ENCODE peak calls at places on chromosomes 2 and 18, in four cellular contexts. I is kidney epithelial cell, F is BJ, C is fibroblast of pulmonary artery. M is an unnamed sample.

GRCh38 chr2:225526731-225527427 is 127.4 kb downstream of the NYAP2 start:
- DNase-seq in I (no peak), F (no peak), C (no peak), M (no peak)

GRCh38 chr2:171762879-171763573 is 75.8 kb downstream of the DYNC1I2 start:
- DNase-seq in I (no peak), F (no peak), C (peak), M (peak)

GRCh38 chr18:65409266-65409665 is 341.5 kb upstream of the CDH7 start:
- DNase-seq in I (no peak), F (no peak), C (no peak), M (no peak)

GRCh38 chr2:113217455-113218282 is 43.9 kb downstream of the PSD4 start:
- DNase-seq in I (no peak), F (no peak), C (no peak), M (peak)

GRCh38 chr2:165903406-165903805 is 50.2 kb downstream of the TTC21B start:
- DNase-seq in I (no peak), F (no peak), C (no peak), M (no peak)

GRCh38 chr2:181575024-181575649 is 81.8 kb downstream of the CERKL start:
- DNase-seq in I (no peak), F (no peak), C (no peak), M (no peak)

GRCh38 chr2:195613922-195614321 is 43.1 kb upstream of the SLC39A10 start:
- DNase-seq in I (peak), F (peak), C (peak), M (peak)

GRCh38 chr2:152815634-152816257 is 97.3 kb downstream of the ARL6IP6 start:
- DNase-seq in I (no peak), F (no peak), C (no peak), M (no peak)

GRCh38 chr2:99470957-99471356 is 18.9 kb downstream of the REV1 start:
- DNase-seq in I (no peak), F (no peak), C (no peak), M (no peak)

GRCh38 chr2:118322381-118322780 is 234.1 kb downstream of the INSIG2 start:
- DNase-seq in I (no peak), F (no peak), C (no peak), M (no peak)

GRCh38 chr2:172600644-172601043 is 44.8 kb downstream of the PDK1 start:
- DNase-seq in I (no peak), F (no peak), C (no peak), M (peak)

GRCh38 chr2:149049142-149049541 is 10.6 kb downstream of the LYPD6B start:
- DNase-seq in I (no peak), F (no peak), C (no peak), M (no peak)

GRCh38 chr2:217822296-217823252 is 180.2 kb downstream of the TNS1 start:
- DNase-seq in I (peak), F (no peak), C (peak), M (no peak)

GRCh38 chr2:178426388-178426787 is 24.6 kb downstream of the PRKRA start:
- DNase-seq in I (no peak), F (no peak), C (peak), M (peak)

GRCh38 chr2:234512884-234513669 is 16.2 kb upstream of the ARL4C start:
- DNase-seq in I (no peak), F (no peak), C (peak), M (no peak)

GRCh38 chr2:217949448-217949847 is 53.3 kb downstream of the TNS1 start:
- DNase-seq in I (no peak), F (no peak), C (no peak), M (no peak)

DNA sequence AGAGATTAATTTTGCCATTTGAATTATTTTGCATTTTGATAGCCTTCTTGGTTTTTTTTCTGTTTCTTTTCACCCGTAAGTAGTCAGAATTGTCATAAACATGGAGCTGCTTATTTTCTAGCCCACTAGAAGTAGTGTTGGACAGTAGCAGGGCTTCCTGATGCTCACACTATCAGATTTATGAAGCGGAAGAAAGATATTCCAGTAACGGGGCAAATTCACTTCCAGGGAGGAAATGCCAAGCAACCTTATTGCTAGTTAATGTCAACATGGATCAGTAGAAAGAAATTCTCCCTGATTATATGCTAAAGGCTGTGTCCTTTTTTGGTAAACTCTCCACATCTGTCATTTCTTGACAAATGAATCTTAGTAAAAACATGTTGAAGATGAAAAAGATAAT is 19.2 kb upstream of the ADAM23 start:
- DNase-seq in I (no peak), F (no peak), C (peak), M (no peak)
- H3K4me3 ChIP-seq in I (no peak), F (no peak), C (no peak), M (no peak)

DNA sequence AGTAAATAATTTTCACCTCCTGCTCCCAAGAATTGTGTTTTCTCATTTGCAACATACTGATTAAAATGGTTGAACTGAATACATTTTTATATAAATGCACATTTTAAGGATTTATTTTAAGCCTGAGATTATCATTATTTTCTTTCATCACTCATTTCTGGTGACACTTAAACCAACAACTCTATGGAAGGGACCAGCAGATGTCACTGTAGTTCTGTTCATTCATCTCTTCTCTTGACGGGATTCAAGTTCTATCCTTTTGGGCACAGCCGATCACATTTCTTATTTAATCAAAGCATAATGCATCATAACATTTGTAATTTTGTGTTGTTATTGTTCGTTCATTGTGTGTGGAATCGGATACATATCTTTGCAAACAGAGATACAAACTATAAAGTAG is 417.9 kb downstream of the HRH4 start:
- DNase-seq in I (no peak), F (no peak), C (peak), M (peak)
- TF ChIP-seq CTCF in I (peak), F (peak), C (peak), M (peak)

DNA sequence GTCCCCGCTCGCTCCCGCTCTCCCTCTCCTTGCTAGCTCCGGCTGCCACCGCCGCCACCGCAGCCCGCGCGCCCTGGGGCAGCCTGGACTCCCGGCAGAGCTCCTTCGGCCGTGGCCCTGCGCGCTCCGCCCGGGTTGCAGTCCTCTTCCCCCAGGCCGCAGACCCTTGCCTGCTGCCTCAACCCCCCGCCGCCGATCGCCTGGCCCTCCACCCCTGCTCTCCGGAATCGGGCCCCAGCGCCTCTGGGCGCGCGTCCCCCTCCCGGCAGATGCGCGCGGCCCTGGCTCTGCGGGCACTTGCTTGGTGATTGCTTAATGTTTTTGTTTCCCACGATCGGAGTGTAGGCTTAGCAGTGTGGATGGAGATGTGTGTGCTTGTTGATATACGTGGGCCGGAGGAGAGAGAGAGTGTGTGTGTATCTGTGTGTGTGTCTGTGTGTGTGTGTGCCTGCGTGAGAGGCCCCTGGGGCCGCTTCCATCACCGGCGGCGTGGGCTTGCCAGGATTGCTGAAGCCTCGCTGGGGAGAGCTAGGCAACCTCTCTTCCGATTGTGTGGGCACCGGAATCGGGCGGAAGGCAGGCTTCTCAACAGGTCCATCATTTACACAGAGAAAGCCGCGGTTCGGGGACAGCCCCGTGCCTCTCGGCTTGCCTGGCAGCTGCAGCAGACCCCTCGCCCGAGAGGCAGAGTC is 877 bp downstream of the INHBB start:
- DNase-seq in I (no peak), F (no peak), C (peak), M (peak)
- H3K4me3 ChIP-seq in I (peak), F (peak), C (peak), M (peak)

GRCh38 chr2:173612354-173612753 is 257.7 kb downstream of the CDCA7 start:
- DNase-seq in I (no peak), F (no peak), C (no peak), M (no peak)
- TF ChIP-seq CTCF in I (no peak), F (no peak), C (no peak), M (no peak)

DNA sequence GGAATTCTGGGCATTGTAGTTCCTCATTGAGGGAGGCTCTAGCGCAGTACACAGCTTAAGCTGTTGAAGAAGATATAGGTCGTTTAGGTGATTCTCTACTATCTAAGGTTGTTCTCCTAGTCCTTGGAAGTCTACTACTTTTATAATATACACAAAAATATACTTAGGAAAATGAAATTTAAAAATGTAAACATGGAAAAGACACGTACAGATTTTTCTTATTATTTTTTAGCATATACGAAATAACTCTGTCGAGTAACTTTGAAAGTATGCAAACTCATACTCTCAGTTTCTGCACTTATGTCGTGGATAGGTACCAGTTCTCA is 272 bp upstream of the FASTKD1 start:
- DNase-seq in I (no peak), F (no peak), C (no peak), M (no peak)
- H3K4me3 ChIP-seq in I (peak), F (peak), C (peak), M (peak)

DNA sequence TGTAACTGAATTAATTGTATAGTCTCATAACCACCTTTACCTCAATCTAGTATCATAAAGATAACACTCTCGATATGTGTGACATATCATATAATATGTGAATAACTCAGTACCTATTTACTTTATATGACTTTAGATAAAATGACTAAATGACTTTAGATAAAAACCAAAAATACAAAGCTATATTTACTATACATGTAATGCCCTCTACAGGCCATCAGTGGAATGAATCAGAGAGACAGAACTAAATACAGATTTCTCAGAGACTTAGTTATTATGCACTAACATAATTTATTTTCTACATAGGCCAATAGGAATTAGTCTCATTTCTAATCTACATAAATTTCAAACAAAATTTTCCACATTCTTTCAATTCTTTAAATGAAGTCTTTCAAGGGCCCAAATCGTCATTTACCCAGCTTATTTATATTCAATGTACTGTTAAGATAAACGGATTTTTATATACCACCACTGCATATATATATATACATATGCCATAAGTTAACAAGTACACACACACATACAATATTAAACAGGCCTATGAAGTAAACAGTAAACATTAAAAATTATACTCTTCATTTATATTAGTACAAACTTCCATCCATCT is 219.9 kb downstream of the EXOC6B start:
- DNase-seq in I (no peak), F (no peak), C (peak), M (peak)
- TF ChIP-seq CTCF in I (peak), F (peak), C (peak), M (peak)

DNA sequence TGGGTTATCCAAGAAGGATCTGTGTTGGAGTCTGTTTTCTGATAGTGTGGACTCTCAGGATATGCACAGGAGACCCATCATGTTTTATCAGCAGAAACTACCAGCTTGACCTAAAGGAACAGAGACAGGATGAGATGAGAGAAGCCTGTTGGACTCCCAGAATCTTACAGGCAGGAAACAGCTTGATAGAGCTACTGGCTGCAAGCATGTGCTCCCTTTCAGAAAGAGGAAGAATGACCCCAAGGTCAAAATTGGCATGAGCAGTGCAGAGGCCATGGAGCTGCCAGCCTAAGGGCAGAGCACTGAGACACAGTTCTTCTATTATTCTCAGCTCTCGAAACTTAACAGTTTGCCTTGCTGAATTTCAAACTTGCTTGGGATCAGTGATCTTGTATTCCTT is 135.2 kb upstream of the NFATC1 start:
- DNase-seq in I (no peak), F (no peak), C (no peak), M (no peak)
- H3K4me3 ChIP-seq in I (no peak), F (no peak), C (no peak), M (no peak)

DNA sequence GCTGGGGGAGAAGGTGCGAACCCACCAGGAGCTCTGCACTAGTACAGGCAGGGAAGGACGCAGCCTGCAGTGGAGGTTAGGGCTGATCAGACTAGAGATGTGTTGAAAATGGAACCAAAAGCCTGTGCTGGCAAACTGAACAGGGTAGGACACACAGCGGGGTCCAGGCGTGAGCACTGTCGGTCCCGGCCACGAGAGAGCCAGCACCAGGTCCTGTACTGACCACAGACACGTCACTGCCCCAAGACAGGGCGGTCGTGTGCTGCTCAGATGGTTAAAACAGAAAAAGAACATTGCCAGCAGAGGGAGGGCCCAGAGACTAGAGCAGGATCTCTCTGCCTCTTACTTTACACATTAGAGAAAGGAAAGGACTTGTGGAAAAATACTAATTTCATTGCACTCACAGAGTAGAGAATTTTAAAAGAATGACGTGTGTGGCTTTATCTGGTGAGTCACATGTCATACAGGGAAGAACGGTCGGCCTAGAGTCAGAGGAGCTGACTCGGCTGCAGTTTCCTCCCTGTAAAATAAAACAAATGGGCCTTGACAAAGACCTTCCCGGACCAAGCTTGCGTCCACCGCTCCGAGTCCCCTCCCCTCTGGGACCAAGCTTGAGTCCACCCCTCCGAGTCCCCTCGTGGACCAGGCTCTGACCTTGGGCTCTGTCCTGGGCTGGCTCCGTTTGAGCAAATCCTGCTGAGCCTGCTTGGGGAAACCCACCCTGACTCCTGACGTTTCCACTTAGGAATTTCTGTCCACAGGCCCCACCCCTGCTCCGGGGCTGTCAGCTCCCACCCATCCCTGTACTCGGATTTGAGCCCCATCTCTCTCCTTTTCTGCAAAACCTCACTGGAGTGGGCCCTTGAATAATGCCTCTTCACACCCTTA is 16.7 kb upstream of the ADI1 start:
- DNase-seq in I (peak), F (peak), C (peak), M (peak)
- TF ChIP-seq CTCF in I (no peak), F (peak), C (peak), M (peak)

DNA sequence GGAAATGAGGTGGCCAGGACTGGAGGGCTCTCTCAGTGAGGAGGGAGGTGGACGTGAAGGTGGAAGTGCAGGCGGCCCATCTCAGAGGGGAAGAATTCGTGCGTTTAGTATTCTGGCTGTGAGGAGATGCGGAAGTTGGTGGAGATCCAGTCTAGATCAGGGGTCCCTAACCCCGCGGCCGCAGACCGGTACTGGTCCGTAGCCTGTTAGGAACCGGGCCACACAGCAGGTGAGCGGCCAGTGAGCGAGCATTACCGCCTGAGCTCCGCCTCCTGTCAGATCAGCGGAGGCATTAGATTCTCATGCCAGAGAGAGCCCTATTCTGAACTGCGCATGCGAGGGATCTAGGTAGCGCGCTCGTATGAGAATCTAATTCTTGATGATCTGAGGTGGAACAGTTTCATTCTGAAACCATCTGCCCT is 1.6 kb upstream of the FHOD3 start:
- DNase-seq in I (no peak), F (no peak), C (no peak), M (no peak)
- H3K4me3 ChIP-seq in I (no peak), F (no peak), C (peak), M (no peak)

DNA sequence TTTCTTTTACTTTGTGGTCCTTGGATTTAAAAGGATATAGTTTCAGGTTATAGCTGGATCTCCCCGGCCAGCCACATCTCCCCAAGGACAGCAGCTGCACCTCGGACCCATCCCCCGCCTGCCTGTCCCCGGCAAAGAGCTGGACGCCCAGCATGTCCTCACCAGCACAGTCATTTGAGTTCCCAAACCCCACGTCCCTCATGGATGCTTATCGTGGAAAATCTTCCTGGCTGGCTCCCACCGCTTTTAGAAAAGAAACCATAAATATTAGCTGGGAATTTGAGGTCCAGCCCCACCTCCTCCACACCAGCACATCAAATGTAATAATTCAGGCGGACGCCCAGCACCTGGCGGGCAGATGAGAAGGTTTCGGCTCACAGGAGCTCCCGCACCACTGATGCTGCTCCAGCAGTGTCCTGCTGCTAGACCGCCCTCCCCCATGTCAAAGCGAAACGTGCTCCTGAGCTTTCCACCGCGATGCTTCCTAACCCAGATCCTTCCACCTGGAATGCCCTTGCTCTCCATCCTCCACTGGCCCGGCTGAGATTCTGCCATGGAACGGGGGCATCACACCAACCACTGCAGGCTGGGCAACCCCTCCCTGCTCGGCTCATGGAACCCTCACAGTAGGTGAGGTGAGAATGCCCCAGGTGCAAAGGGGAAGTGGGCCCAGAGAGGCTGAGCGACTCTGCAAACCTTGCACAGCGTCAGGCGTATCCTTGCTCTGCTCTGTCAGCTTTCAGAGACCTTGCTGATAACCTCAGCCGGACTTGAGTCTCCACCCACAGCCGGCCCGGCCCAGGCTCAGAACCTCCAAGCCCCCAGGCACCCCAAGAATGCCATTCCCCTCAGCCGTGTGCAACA is 71.5 kb upstream of the GPC1 start:
- DNase-seq in I (no peak), F (no peak), C (no peak), M (no peak)
- TF ChIP-seq CTCF in I (no peak), F (no peak), C (no peak), M (no peak)

M was measured in choroid plexus epithelial cell.